ENCODE peak calls at places on chromosomes 16 and 17, in seven cellular contexts. P is stimulated activated CD8-positive, alpha-beta memory T cell treated with anti-CD3 and anti-CD28 coated beads, Interleukin-15, amount 100 ng/mL, for 1 hour; V is NCI-H1417; S is HTR-8/SVneo; U is GM12892; E is NCI-H1092 treated with DMSO at 0.1 percent for 48 hours; M is endodermal cell. Y is an unnamed sample.

GRCh38 chr17:2214047-2214717 is 89.4 kb downstream of the SMG6 start:
- DNase-seq in S (peak), M (peak), P (no peak), E (no peak), U (no peak), V (no peak), Y (no peak)

GRCh38 chr16:75343311-75343710 is 90.0 kb downstream of the CFDP1 start:
- DNase-seq in V (no peak), U (no peak), M (no peak), P (no peak), S (no peak), E (no peak), Y (no peak)

GRCh38 chr16:73888840-73889577 is 407.6 kb upstream of the PSMD7 start:
- DNase-seq in M (no peak), V (no peak), S (no peak), U (no peak), E (no peak), P (no peak), Y (no peak)

GRCh38 chr16:50300942-50301625 is 34.7 kb downstream of the ADCY7 start:
- DNase-seq in M (no peak), S (no peak), U (peak), V (no peak), E (no peak), P (no peak), Y (no peak)

GRCh38 chr16:50735629-50736122 is 6.2 kb upstream of the CYLD start:
- DNase-seq in E (no peak), V (no peak), S (no peak), M (peak), U (no peak), P (no peak), Y (no peak)

GRCh38 chr17:82592289-82592683 is 56.0 kb downstream of the WDR45B start:
- DNase-seq in V (no peak), P (no peak), U (no peak), S (no peak), E (no peak), M (no peak), Y (no peak)

GRCh38 chr17:79942011-79942405 is 93.7 kb downstream of the TBC1D16 start:
- DNase-seq in M (peak), E (no peak), P (no peak), V (no peak), S (no peak), U (no peak), Y (no peak)

GRCh38 chr17:28370035-28370743 is at the start of gene VTN:
- DNase-seq in U (no peak), E (no peak), V (peak), P (no peak), M (peak), S (no peak), Y (no peak)

GRCh38 chr16:85916141-85916890 is 17.4 kb downstream of the IRF8 start:
- DNase-seq in U (no peak), E (no peak), P (no peak), S (no peak), M (no peak), V (no peak), Y (no peak)

GRCh38 chr17:76132574-76133338 is 8.3 kb downstream of the FOXJ1 start:
- DNase-seq in S (no peak), V (peak), U (no peak), M (peak), E (peak), P (no peak), Y (no peak)

GRCh38 chr16:75203106-75203505 is 3.9 kb downstream of the CTRB2 start:
- DNase-seq in U (no peak), P (no peak), V (no peak), S (no peak), M (peak), E (no peak), Y (no peak)

GRCh38 chr17:13851889-13852288 is 217.4 kb upstream of the COX10 start:
- DNase-seq in M (no peak), E (no peak), S (no peak), U (no peak), P (no peak), V (no peak), Y (no peak)

GRCh38 chr17:69651921-69652320 is 237.4 kb downstream of the MAP2K6 start:
- DNase-seq in M (no peak), E (no peak), P (no peak), V (no peak), U (no peak), S (no peak), Y (no peak)

GRCh38 chr17:36851230-36851629 is 86.0 kb upstream of the LHX1 start:
- DNase-seq in S (peak), V (no peak), P (no peak), U (no peak), E (no peak), M (no peak), Y (no peak)

GRCh38 chr16:51670527-51670926 is 519.5 kb upstream of the SALL1 start:
- DNase-seq in U (no peak), S (no peak), P (no peak), E (no peak), V (no peak), M (no peak), Y (no peak)

GRCh38 chr17:2683912-2684311 is 27.7 kb downstream of the CLUH start:
- DNase-seq in P (no peak), U (no peak), E (no peak), V (no peak), M (peak), S (no peak), Y (no peak)

GRCh38 chr16:19578378-19578851 is 22.9 kb downstream of the VPS35L start:
- DNase-seq in S (no peak), P (no peak), V (no peak), M (no peak), E (no peak), U (no peak), Y (no peak)

GRCh38 chr16:62034236-62035114 is 1.8 kb downstream of the CDH8 start:
- DNase-seq in M (peak), P (no peak), E (no peak), V (peak), U (no peak), S (no peak), Y (peak)

GRCh38 chr16:31880322-31880979 is 6.8 kb downstream of the ZNF267 start:
- DNase-seq in E (no peak), U (no peak), P (no peak), V (no peak), M (no peak), S (peak), Y (no peak)

GRCh38 chr17:35361027-35361426 is 12.4 kb downstream of the SLFN11 start:
- DNase-seq in U (no peak), E (no peak), S (no peak), V (no peak), M (no peak), P (no peak), Y (no peak)

GRCh38 chr17:31480067-31480466 is 88.6 kb downstream of the RAB11FIP4 start:
- DNase-seq in U (no peak), P (no peak), M (no peak), S (no peak), E (no peak), V (no peak), Y (no peak)

GRCh38 chr17:57939797-57940196 is 15.4 kb downstream of the CUEDC1 start:
- DNase-seq in E (peak), P (no peak), U (peak), M (no peak), V (peak), S (no peak), Y (no peak)